ENCODE peak calls at places on chromosomes 16 and 17, in six cellular contexts. B, Q, V, X, S and Y are unnamed samples.

GRCh38 chr17:4488989-4489595 is 9.6 kb upstream of the SPNS2 start:
- DNase-seq in B (no peak), Q (no peak), V (no peak), X (no peak), S (no peak), Y (no peak)

GRCh38 chr17:69430488-69430887 is 16.0 kb downstream of the MAP2K6 start:
- DNase-seq in B (no peak), Q (no peak), V (no peak), X (no peak), S (no peak), Y (no peak)

GRCh38 chr16:80259289-80259805 is 281.4 kb upstream of the DYNLRB2 start:
- DNase-seq in B (no peak), Q (no peak), V (no peak), X (no peak), S (no peak), Y (no peak)

GRCh38 chr17:78176548-78177025 is 8.2 kb downstream of the SYNGR2 start:
- DNase-seq in B (no peak), Q (peak; percentile 45), V (peak; percentile 74), X (peak; percentile 86), S (no peak), Y (no peak)

GRCh38 chr17:28381141-28381825 is 9.8 kb downstream of the SARM1 start:
- DNase-seq in B (no peak), Q (no peak), V (no peak), X (peak; percentile 94), S (peak; percentile 59), Y (no peak)

GRCh38 chr16:27317320-27317719 is 3.5 kb downstream of the IL4R start:
- DNase-seq in B (no peak), Q (no peak), V (no peak), X (no peak), S (no peak), Y (no peak)

GRCh38 chr17:604719-605118 is 109.9 kb downstream of the VPS53 start:
- DNase-seq in B (no peak), Q (peak; percentile 46), V (peak; percentile 29), X (peak; percentile 4), S (no peak), Y (no peak)

GRCh38 chr16:84896847-84897246 is 77.1 kb downstream of the CRISPLD2 start:
- DNase-seq in B (no peak), Q (no peak), V (no peak), X (peak; percentile 34), S (no peak), Y (no peak)

GRCh38 chr16:64416232-64417010 is 705.4 kb downstream of the CDH11 start:
- DNase-seq in B (no peak), Q (peak; percentile 77), V (peak; percentile 25), X (no peak), S (no peak), Y (no peak)

GRCh38 chr17:65925606-65926307 is 266.2 kb downstream of the CEP112 start:
- DNase-seq in B (no peak), Q (peak; percentile 87), V (no peak), X (no peak), S (no peak), Y (no peak)

GRCh38 chr17:39916918-39917317 is 1.5 kb downstream of the GSDMB start:
- DNase-seq in B (no peak), Q (peak; percentile 27), V (peak; percentile 30), X (peak; percentile 47), S (no peak), Y (no peak)